ENCODE peak calls at places on chromosomes 13 and 19, in nine cellular contexts. S is lower leg skin, Q is PC-9, J is lung, C is left lung, L is kidney epithelial cell, Y is cardiac muscle cell, F is heart left ventricle, Z is IMR-90. P is an unnamed sample.

GRCh38 chr19:2329162-2329505 is 650 bp downstream of the SPPL2B start:
- DNase-seq in S (no peak), Q (no peak), J (no peak), C (no peak), L (no peak), Y (no peak), F (no peak), Z (no peak), P (no peak)

GRCh38 chr13:74036373-74036772 is 97.8 kb downstream of the KLF12 start:
- DNase-seq in S (no peak), Q (peak; percentile 73), J (no peak), C (no peak), L (peak; percentile 14), Y (no peak), F (no peak), Z (no peak), P (no peak)

GRCh38 chr13:32476892-32477291 is 49.0 kb upstream of the N4BP2L1 start:
- DNase-seq in S (no peak), Q (no peak), J (no peak), C (no peak), L (no peak), Y (no peak), F (no peak), Z (no peak), P (no peak)

GRCh38 chr19:10699650-10700335 is 1.4 kb upstream of the QTRT1 start:
- DNase-seq in S (no peak), Q (peak; percentile 62), J (peak; percentile 61), C (no peak), L (no peak), Y (peak; percentile 58), F (no peak), Z (peak; percentile 54), P (no peak)

GRCh38 chr13:39913928-39914327 is 258.5 kb downstream of the COG6 start:
- DNase-seq in S (no peak), Q (no peak), J (no peak), C (no peak), L (no peak), Y (no peak), F (peak; percentile 33), Z (no peak), P (no peak)

GRCh38 chr13:111846396-111847174 is 220.4 kb upstream of the SOX1 start:
- DNase-seq in S (no peak), Q (no peak), J (no peak), C (no peak), L (no peak), Y (no peak), F (no peak), Z (no peak), P (no peak)

GRCh38 chr19:19068659-19069509 is 5.1 kb downstream of the SLC25A42 start:
- DNase-seq in S (no peak), Q (no peak), J (no peak), C (no peak), L (no peak), Y (no peak), F (no peak), Z (no peak), P (no peak)

GRCh38 chr13:111646464-111646855 is 326.0 kb downstream of the TEX29 start:
- DNase-seq in S (peak; percentile 63), Q (no peak), J (no peak), C (no peak), L (no peak), Y (no peak), F (no peak), Z (no peak), P (no peak)

DNA sequence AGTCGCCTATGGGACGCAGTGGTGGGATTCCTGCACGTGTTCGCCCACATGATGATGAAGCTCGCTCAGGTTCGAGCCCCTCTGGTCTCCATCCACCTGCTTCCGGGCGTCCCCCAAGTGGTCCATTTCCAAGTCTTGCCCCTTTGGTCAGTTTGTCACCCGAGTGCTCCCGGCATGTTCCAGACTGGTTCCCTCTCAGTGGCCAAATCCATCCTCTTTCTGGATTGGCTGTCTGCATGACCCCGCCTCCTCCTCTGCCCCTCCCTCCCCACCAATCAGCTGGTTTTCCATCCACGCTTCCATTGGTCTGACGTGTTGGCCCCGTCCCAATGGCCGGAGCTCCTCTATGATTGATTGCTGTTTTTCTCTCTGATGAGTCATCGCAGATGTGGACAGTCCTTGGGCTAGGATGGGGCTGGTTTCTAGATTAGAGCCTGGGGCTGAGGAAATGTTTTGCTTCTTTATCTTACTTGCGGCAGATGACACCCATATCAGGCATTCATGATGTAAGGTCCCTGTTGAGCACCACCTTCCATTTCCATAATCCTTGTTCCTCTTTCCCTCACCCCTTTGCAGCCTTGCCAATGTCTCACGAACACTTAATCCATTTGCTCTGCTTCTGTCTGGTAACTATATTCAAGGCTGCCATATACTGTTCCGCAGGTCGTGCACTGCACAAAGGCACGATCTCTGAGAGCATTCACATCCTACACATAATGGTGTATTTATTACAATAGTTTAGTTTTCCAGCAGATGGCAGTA is 73.8 kb downstream of the MAP4K1 start:
- DNase-seq in S (no peak), Q (peak; percentile 87), J (peak; percentile 54), C (peak; percentile 68), L (peak; percentile 37), Y (peak; percentile 62), F (peak; percentile 67), Z (peak; percentile 86), P (no peak)
- TF ChIP-seq CTCF in S (no peak), Q (peak; percentile 83), J (peak; percentile 39), C (no peak), L (peak; percentile 51), Y (no peak), F (peak; percentile 51), Z (no peak), P (no peak)

GRCh38 chr19:4198467-4199126 is 16.1 kb downstream of the ANKRD24 start:
- DNase-seq in S (no peak), Q (no peak), J (no peak), C (no peak), L (no peak), Y (no peak), F (no peak), Z (no peak), P (no peak)

GRCh38 chr19:4197625-4198466 is 15.4 kb downstream of the ANKRD24 start:
- DNase-seq in S (no peak), Q (no peak), J (no peak), C (no peak), L (no peak), Y (peak; percentile 56), F (no peak), Z (no peak), P (no peak)

GRCh38 chr19:4200940-4201542 is 18.6 kb downstream of the ANKRD24 start:
- DNase-seq in S (no peak), Q (no peak), J (no peak), C (no peak), L (no peak), Y (no peak), F (no peak), Z (no peak), P (no peak)

GRCh38 chr19:4201798-4202197 is 19.3 kb downstream of the ANKRD24 start:
- DNase-seq in S (no peak), Q (no peak), J (no peak), C (no peak), L (no peak), Y (no peak), F (no peak), Z (no peak), P (no peak)

DNA sequence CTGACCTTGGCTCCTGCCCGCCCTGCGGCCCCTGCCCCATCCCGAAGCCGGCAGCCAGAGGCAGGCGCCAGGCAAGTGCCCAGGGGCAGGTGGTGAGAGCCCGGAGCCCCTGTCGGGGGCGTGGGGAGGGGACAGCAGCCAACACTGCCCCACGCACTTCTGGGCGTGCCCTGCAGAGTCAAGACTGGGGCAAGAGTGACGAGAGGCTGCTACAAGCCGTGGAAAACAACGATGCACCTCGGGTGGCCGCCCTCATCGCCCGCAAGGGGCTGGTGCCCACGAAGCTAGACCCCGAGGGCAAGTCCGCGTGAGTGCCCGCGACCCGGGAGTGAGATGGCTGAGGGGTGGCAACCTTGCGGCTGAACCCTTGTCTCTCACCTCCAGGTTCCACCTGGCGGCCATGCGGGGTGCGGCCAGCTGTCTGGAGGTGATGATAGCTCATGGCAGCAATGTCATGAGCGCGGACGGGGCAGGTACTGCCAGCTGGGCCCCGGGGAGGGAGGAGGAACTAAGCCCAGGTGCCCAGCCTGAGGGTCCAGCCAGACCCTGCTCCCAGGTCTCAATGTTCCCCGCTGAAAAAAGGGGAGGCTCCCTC is 17.3 kb downstream of the ANKRD24 start:
- DNase-seq in S (no peak), Q (no peak), J (no peak), C (no peak), L (no peak), Y (no peak), F (no peak), Z (no peak), P (no peak)
- TF ChIP-seq CTCF in S (no peak), Q (peak; percentile 57), J (no peak), C (no peak), L (no peak), Y (no peak), F (no peak), Z (no peak), P (no peak)

DNA sequence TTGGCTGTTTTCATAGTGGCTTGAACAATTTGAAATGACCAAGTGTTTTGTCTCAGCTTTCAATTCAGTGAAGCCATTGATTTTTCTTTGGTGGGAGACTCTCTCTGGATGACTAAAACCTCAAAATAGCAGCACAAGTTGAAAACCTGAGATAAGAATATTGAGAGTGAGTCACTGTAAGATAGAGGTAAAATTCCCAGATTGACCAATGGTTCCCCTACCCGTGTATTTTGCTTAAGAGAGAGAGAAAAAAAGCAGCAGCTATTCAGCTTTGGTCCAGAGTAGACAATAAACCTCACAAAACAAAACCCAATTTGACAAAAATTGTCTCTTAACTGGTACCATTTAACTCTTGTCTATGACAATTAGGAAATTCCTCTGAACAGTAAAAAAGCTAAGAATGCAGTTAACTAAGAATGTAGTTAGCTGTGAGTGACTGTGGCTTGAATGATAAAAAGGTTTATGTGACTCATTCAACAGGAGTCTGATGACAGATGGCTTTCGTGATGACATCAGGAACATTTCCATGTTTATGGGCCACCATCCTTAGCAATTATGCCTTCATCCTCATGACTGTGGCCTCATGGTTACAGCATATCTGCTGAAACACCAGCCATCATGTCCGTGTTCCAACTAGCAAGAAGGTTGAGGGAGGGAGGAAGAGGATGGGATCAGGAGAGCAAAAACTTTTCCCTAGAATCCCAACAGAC is 356.9 kb downstream of the NDFIP2 start:
- DNase-seq in S (no peak), Q (peak; percentile 62), J (no peak), C (no peak), L (peak; percentile 39), Y (no peak), F (no peak), Z (peak; percentile 75), P (no peak)
- TF ChIP-seq CTCF in S (no peak), Q (no peak), J (no peak), C (no peak), L (no peak), Y (no peak), F (no peak), Z (no peak), P (no peak)

GRCh38 chr13:46314587-46314986 is 72.5 kb downstream of the RUBCNL start:
- DNase-seq in S (no peak), Q (no peak), J (no peak), C (no peak), L (no peak), Y (no peak), F (no peak), Z (no peak), P (no peak)

GRCh38 chr13:46315491-46316075 is 71.5 kb downstream of the RUBCNL start:
- DNase-seq in S (no peak), Q (no peak), J (no peak), C (no peak), L (no peak), Y (peak; percentile 37), F (no peak), Z (no peak), P (no peak)

GRCh38 chr13:46315036-46315435 is 72.0 kb downstream of the RUBCNL start:
- DNase-seq in S (no peak), Q (no peak), J (no peak), C (no peak), L (no peak), Y (no peak), F (no peak), Z (no peak), P (no peak)

GRCh38 chr13:46313441-46314257 is 73.4 kb downstream of the RUBCNL start:
- DNase-seq in S (no peak), Q (no peak), J (no peak), C (no peak), L (no peak), Y (no peak), F (no peak), Z (no peak), P (no peak)

DNA sequence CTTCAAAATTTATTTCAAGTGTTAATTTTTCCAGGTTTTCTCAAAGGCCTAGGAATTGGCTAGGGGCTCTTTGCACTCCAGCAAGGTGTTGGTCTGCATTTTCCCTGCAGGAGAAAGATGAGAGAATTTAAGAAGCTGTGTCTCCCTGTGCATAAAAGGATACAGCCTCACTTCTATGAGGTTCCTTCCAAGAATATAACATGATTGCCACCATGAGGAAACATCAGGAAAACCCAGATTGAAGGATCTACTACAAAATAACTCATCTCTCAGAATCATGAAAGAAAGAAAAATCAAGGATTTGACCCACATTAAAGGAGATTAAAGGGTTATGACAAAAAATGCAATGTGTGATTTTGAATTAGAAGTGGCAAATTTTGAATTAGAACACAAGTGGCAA is 69.9 kb downstream of the RUBCNL start:
- DNase-seq in S (no peak), Q (no peak), J (no peak), C (no peak), L (no peak), Y (no peak), F (no peak), Z (no peak), P (no peak)
- TF ChIP-seq CTCF in S (no peak), Q (no peak), J (no peak), C (no peak), L (no peak), Y (peak; percentile 22), F (no peak), Z (no peak), P (peak; percentile 45)